ENCODE peak calls at places on chromosome 15, in four cellular contexts. A, H, C and M are unnamed samples.

GRCh38 chr15:70399204-70399603 is 301.5 kb upstream of the TLE3 start:
- DNase-seq in A (no peak), H (no peak), C (no peak), M (no peak)

GRCh38 chr15:51161491-51162260 is 67.0 kb upstream of the TNFAIP8L3 start:
- DNase-seq in A (no peak), H (no peak), C (no peak), M (no peak)

GRCh38 chr15:82986442-82986780 is 401 bp downstream of the RAMAC start:
- DNase-seq in A (peak; percentile 19), H (no peak), C (no peak), M (no peak)

GRCh38 chr15:74295800-74296199 is 59.7 kb downstream of the CCDC33 start:
- DNase-seq in A (no peak), H (no peak), C (no peak), M (no peak)

GRCh38 chr15:55552926-55553325 is 35.2 kb downstream of the PYGO1 start:
- DNase-seq in A (no peak), H (peak; percentile 90), C (no peak), M (no peak)

GRCh38 chr15:71708052-71708432 is 102.3 kb upstream of the NR2E3 start:
- DNase-seq in A (no peak), H (no peak), C (no peak), M (peak; percentile 23)

GRCh38 chr15:66237513-66238235 is 15.9 kb downstream of the MEGF11 start:
- DNase-seq in A (no peak), H (no peak), C (no peak), M (no peak)

GRCh38 chr15:66882251-66883020 is 180.4 kb downstream of the SMAD6 start:
- DNase-seq in A (no peak), H (no peak), C (no peak), M (no peak)

GRCh38 chr15:79433610-79434009 is 1.5 kb downstream of the MINAR1 start:
- DNase-seq in A (no peak), H (no peak), C (no peak), M (no peak)

GRCh38 chr15:78625621-78626280 is 5.0 kb upstream of the CHRNA3 start:
- DNase-seq in A (no peak), H (no peak), C (no peak), M (no peak)

GRCh38 chr15:67132276-67132675 is 66.9 kb downstream of the SMAD3 start:
- DNase-seq in A (no peak), H (no peak), C (no peak), M (no peak)

GRCh38 chr15:56367156-56367555 is 1.9 kb downstream of the TEX9 start:
- DNase-seq in A (no peak), H (no peak), C (no peak), M (no peak)

GRCh38 chr15:91099616-91100560 is at the start of gene SV2B:
- DNase-seq in A (peak; percentile 20), H (no peak), C (no peak), M (no peak)

GRCh38 chr15:60444289-60444912 is 34.5 kb downstream of the ICE2 start:
- DNase-seq in A (no peak), H (no peak), C (no peak), M (no peak)

GRCh38 chr15:98776607-98777281 is 128.4 kb downstream of the IGF1R start:
- DNase-seq in A (no peak), H (no peak), C (no peak), M (no peak)

GRCh38 chr15:96053039-96054021 is 277.2 kb upstream of the NR2F2 start:
- DNase-seq in A (no peak), H (no peak), C (peak; percentile 47), M (peak; percentile 15)

GRCh38 chr15:48324949-48325348 is 6.3 kb upstream of the DUT start:
- DNase-seq in A (no peak), H (no peak), C (no peak), M (no peak)

GRCh38 chr15:49187537-49188245 is 17.6 kb downstream of the GALK2 start:
- DNase-seq in A (no peak), H (no peak), C (no peak), M (no peak)